ENCODE peak calls at places on chromosomes 4 and X, in five cellular contexts. N is A673, J is prostate gland, R is fibroblast of mammary gland, D is AG04449. C is an unnamed sample.

GRCh38 chr4:41169256-41169655 is 45.1 kb downstream of the APBB2 start:
- DNase-seq in N (no peak), J (no peak), R (no peak), D (no peak), C (no peak)

GRCh38 chr4:130197946-130198345 is 1102.0 kb downstream of the C4orf33 start:
- DNase-seq in N (no peak), J (no peak), R (no peak), D (no peak), C (no peak)

GRCh38 chrX:13774696-13775095 is 40.1 kb downstream of the OFD1 start:
- DNase-seq in N (no peak), J (no peak), R (peak), D (no peak), C (no peak)

GRCh38 chr4:94905511-94905910 is 147.8 kb downstream of the BMPR1B start:
- DNase-seq in N (no peak), J (no peak), R (no peak), D (no peak), C (no peak)

GRCh38 chr4:11480683-11481082 is 52.0 kb upstream of the HS3ST1 start:
- DNase-seq in N (no peak), J (no peak), R (no peak), D (no peak), C (peak)

GRCh38 chrX:104085919-104086318 is 9.9 kb upstream of the TMSB15C start:
- DNase-seq in N (no peak), J (no peak), R (no peak), D (no peak), C (no peak)

GRCh38 chr4:17814140-17814539 is 3.4 kb downstream of the NCAPG start:
- DNase-seq in N (no peak), J (no peak), R (peak), D (no peak), C (peak)

GRCh38 chrX:83185010-83185409 is 323.1 kb upstream of the POU3F4 start:
- DNase-seq in N (no peak), J (no peak), R (no peak), D (no peak), C (no peak)

GRCh38 chr4:84971319-84971932 is 4.9 kb upstream of the WDFY3 start:
- DNase-seq in N (peak), J (no peak), R (peak), D (no peak), C (peak)

GRCh38 chr4:1039493-1040343 is 28.3 kb downstream of the FGFRL1 start:
- DNase-seq in N (no peak), J (peak), R (peak), D (no peak), C (peak)

GRCh38 chr4:76780781-76781697 is 116.9 kb downstream of the SOWAHB start:
- DNase-seq in N (no peak), J (no peak), R (no peak), D (no peak), C (no peak)

GRCh38 chr4:76781698-76782595 is 116.0 kb downstream of the SOWAHB start:
- DNase-seq in N (peak), J (peak), R (peak), D (peak), C (peak)

GRCh38 chr4:76784237-76784636 is 113.7 kb downstream of the SOWAHB start:
- DNase-seq in N (peak), J (no peak), R (peak), D (no peak), C (no peak)

GRCh38 chr4:76783836-76784235 is 114.1 kb downstream of the SOWAHB start:
- DNase-seq in N (no peak), J (no peak), R (peak), D (no peak), C (no peak)

GRCh38 chr4:76782837-76783236 is 115.1 kb downstream of the SOWAHB start:
- DNase-seq in N (no peak), J (no peak), R (peak), D (peak), C (peak)
- H3K4me3 ChIP-seq in N (no peak), J (no peak), R (peak), D (peak), C (peak)

GRCh38 chrX:74423289-74423985 is 2.1 kb downstream of the SLC16A2 start:
- DNase-seq in N (no peak), J (no peak), R (no peak), D (no peak), C (no peak)

GRCh38 chrX:74422029-74422352 is 698 bp downstream of the SLC16A2 start:
- DNase-seq in N (no peak), J (no peak), R (no peak), D (no peak), C (no peak)

GRCh38 chrX:74421181-74422028 is at the start of gene SLC16A2:
- DNase-seq in N (peak), J (peak), R (peak), D (no peak), C (peak)

GRCh38 chrX:74420194-74421035 is 878 bp upstream of the SLC16A2 start:
- DNase-seq in N (peak), J (peak), R (peak), D (no peak), C (peak)

GRCh38 chrX:74422576-74423288 is 1.4 kb downstream of the SLC16A2 start:
- DNase-seq in N (peak), J (peak), R (peak), D (no peak), C (peak)
- TF ChIP-seq CTCF in N (no peak), J (no peak), R (peak), D (peak), C (no peak)

GRCh38 chr4:139647184-139647583 is 18.4 kb upstream of the MGST2 start:
- DNase-seq in N (no peak), J (no peak), R (no peak), D (no peak), C (no peak)

GRCh38 chr4:139647952-139648351 is 17.7 kb upstream of the MGST2 start:
- DNase-seq in N (no peak), J (no peak), R (no peak), D (no peak), C (no peak)

GRCh38 chr4:139655116-139655515 is 10.5 kb upstream of the MGST2 start:
- DNase-seq in N (peak), J (no peak), R (peak), D (no peak), C (peak)

GRCh38 chr4:139654516-139654915 is 11.1 kb upstream of the MGST2 start:
- DNase-seq in N (no peak), J (no peak), R (no peak), D (no peak), C (no peak)

DNA sequence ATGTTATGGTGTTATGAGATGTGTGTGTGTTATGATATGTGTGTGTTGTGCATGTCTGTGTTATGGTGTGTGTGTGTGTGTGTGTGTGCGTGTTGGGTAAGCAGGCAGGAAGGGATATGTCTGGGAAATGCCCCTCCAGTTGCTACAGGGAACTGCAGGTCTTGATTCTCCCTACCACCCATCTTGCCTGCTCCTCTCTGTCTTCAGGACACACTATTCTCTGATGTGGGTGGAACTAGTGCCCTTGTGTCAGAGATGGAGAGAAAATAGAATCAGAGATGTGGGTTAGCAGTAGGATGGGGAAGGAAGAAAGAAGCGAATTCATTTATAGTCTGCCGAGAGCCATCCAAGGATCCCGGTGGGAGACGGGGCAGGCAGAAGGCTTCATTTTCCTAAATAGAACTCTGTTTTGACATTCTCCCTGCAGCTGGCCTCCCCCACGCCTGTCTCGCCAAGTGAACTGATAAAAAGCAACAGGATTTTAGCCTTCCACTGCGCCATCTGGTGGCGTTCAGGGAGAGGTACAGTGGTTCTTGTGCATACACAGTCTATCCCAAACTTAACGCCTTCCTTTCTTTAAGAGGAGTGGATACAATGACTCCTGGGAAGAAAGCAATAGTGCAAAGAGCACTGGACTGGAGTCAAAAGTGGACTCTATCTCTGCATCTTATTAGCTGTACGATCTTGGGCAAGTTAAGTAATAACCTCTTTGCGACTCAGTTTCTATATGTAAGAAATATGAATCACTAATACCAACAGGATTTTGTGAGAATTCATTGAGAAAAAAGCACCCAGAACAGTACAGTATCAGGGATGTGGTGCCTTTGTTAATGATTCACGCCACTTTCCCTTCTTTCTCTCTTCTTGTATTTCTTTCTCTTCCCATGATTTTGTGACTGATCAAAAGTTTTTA is 14.1 kb upstream of the MGST2 start:
- DNase-seq in N (peak), J (peak), R (peak), D (no peak), C (peak)
- H3K4me3 ChIP-seq in N (no peak), J (no peak), R (no peak), D (no peak), C (no peak)

GRCh38 chr4:102620697-102621497 is 119.7 kb downstream of the NFKB1 start:
- DNase-seq in N (peak), J (no peak), R (peak), D (peak), C (peak)
- TF ChIP-seq CTCF in N (peak), J (no peak), R (peak), D (peak), C (peak)

DNA sequence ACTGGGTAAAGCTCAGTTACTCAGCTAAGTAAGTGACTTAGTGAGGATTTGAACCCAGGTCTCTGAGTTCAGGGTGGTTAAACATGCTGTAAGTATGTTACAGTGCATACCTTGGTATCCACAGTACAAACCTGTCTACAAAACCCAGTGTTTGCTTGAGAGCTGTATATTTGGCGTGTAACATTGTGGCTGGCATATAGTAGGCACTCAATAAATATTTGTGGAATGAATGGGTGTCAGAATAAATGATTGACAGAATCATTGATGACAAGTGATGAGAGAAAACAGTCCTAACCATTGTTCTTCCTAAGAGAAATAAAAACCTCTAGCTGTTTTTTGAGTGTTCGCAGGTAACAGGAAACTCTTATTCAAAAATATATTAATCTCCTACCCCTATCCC is 79.7 kb upstream of the BCOR start:
- DNase-seq in N (no peak), J (no peak), R (no peak), D (no peak), C (no peak)
- H3K4me3 ChIP-seq in N (no peak), J (no peak), R (no peak), D (no peak), C (no peak)

DNA sequence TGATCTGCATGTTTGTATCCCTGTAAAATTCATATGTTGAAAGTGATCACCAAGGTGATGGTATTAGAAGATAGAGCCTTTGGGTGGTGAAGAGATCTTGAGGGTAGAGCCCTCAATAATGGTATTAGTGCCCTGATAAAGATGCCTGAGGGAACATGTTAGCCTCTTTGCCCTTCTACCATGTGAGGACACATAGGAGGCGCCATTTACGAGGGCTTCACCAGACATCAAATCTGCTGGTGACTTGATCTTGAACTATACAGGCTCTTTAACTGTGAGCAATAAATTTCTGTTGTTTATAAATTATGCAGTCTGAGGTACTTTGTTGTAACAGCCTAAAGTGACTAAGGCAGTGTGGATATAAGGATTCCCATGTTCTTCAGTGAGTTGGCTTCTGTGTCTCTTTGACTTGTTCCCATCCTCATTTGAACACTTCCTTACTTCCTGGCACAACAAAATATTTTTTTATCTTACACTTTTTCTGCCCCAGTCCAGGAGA is 11.8 kb downstream of the MOB1B start:
- DNase-seq in N (no peak), J (no peak), R (peak), D (no peak), C (peak)
- TF ChIP-seq CTCF in N (no peak), J (no peak), R (no peak), D (no peak), C (no peak)

DNA sequence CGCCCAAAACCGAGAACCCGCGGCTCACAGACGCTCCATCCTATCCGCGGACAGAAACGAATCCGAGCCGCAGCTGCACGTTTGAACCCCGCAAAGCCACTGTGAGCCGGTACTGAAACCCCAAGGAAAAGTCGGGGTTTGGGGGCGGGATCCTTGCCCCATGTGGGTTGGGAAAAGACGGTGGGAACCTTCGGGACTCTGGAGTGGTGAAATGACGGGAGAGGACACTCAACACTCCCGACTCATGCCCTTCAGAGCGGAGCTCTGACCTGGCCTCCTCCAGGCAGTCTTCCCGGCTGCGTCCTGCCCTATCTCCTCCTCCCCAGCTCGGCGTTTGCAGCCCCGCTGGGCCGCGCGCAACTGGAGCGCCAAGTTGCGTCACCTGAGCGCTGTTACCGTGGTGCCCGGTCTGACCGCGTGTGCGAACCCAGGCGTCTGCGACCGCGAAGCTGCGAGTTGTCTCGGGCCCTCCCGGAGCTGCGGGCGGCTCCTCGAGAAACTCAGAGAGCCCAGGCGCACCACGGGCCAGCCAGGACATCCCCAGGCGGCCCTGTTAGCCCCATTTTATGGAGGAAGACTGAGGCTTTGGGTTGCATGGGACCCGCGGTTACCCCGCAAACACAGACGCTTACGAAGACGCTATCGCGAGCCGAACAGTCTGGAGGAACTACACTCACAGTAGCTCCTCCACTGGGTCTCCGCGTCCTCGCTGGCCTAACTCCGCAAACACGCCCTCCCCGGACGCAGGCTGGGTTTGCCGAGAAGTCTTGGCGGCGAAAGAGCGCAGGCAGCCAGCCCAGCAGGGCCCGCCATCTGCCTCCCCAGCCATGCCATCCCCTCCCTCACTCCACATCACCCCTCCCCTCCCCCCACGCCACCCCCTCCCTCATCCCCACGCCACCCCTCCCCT is 20.3 kb upstream of the HMX1 start:
- DNase-seq in N (no peak), J (no peak), R (no peak), D (no peak), C (no peak)
- H3K4me3 ChIP-seq in N (no peak), J (no peak), R (no peak), D (no peak), C (no peak)

GRCh38 chr4:154911097-154911496 is 130.0 kb downstream of the RBM46 start:
- DNase-seq in N (no peak), J (no peak), R (peak), D (no peak), C (peak)
- TF ChIP-seq CTCF in N (peak), J (no peak), R (peak), D (no peak), C (peak)

C was measured in cardiac fibroblast.